ENCODE peak calls at places on chromosomes 3 and 15, in eight cellular contexts. R, Y, Q, M, O, K, F and N are unnamed samples.

GRCh38 chr3:160400048-160400630 is 689 bp downstream of the SMC4 start:
- DNase-seq in F (no peak), K (peak; percentile 34), Y (no peak), M (peak; percentile 56), Q (peak; percentile 62), R (peak; percentile 14), O (peak; percentile 28), N (peak; percentile 17)

GRCh38 chr3:59469948-59470723 is 420.3 kb upstream of the CFAP20DC start:
- DNase-seq in M (no peak), O (no peak), R (no peak), F (no peak), Y (no peak), Q (no peak), K (no peak), N (no peak)

GRCh38 chr15:70856884-70857546 is 3.1 kb upstream of the LARP6 start:
- DNase-seq in M (peak; percentile 92), O (peak; percentile 89), Q (peak; percentile 77), Y (peak; percentile 74), F (no peak), R (peak; percentile 83), K (no peak), N (peak; percentile 65)

GRCh38 chr3:43206632-43207031 is 79.7 kb upstream of the SNRK start:
- DNase-seq in M (no peak), F (no peak), Y (no peak), Q (no peak), R (no peak), K (no peak), O (no peak), N (no peak)

GRCh38 chr3:129611812-129612349 is 5.4 kb upstream of the PLXND1 start:
- DNase-seq in Q (peak; percentile 61), K (no peak), M (peak; percentile 56), F (no peak), R (no peak), Y (no peak), O (peak; percentile 52), N (no peak)

GRCh38 chr3:14539384-14540208 is 546 bp downstream of the GRIP2 start:
- DNase-seq in K (no peak), Q (peak; percentile 42), M (no peak), F (no peak), O (no peak), R (no peak), Y (no peak), N (peak; percentile 58)

GRCh38 chr3:129440648-129441190 is 695 bp downstream of the IFT122 start:
- DNase-seq in Y (no peak), M (no peak), O (no peak), Q (no peak), K (no peak), R (no peak), F (no peak), N (no peak)

GRCh38 chr3:61978460-61979419 is 394.6 kb downstream of the FEZF2 start:
- DNase-seq in F (no peak), K (no peak), O (no peak), Q (no peak), R (no peak), M (no peak), Y (no peak), N (no peak)

GRCh38 chr3:57959407-57960173 is 48.6 kb upstream of the FLNB start:
- DNase-seq in M (peak; percentile 68), F (no peak), R (no peak), Y (no peak), O (peak; percentile 68), K (no peak), Q (no peak), N (no peak)

GRCh38 chr3:45868213-45868612 is 18.1 kb upstream of the CCR9 start:
- DNase-seq in O (no peak), Q (no peak), F (no peak), R (no peak), Y (no peak), K (no peak), M (no peak), N (no peak)

GRCh38 chr15:66999601-67000000 is 65.8 kb upstream of the SMAD3 start:
- DNase-seq in Y (no peak), K (no peak), R (no peak), F (no peak), Q (no peak), M (no peak), O (no peak), N (no peak)

GRCh38 chr3:89145995-89146394 is 38.6 kb downstream of the EPHA3 start:
- DNase-seq in Q (no peak), M (peak; percentile 50), R (no peak), F (no peak), O (peak; percentile 43), K (no peak), Y (peak; percentile 1), N (peak; percentile 18)

GRCh38 chr3:41073190-41073589 is 126.1 kb upstream of the CTNNB1 start:
- DNase-seq in Y (no peak), M (no peak), Q (no peak), K (no peak), R (no peak), O (no peak), F (no peak), N (no peak)

GRCh38 chr15:33154366-33155166 is 39.9 kb downstream of the FMN1 start:
- DNase-seq in O (peak; percentile 71), F (no peak), Q (peak; percentile 32), Y (peak; percentile 50), R (peak; percentile 61), M (peak; percentile 95), K (no peak), N (peak; percentile 69)

GRCh38 chr3:53490131-53490474 is 4.3 kb upstream of the CACNA1D start:
- DNase-seq in F (no peak), K (no peak), M (no peak), Y (no peak), O (no peak), R (no peak), Q (no peak), N (no peak)

GRCh38 chr3:40901298-40901697 is 298.0 kb upstream of the CTNNB1 start:
- DNase-seq in K (no peak), Q (no peak), F (no peak), O (no peak), M (no peak), R (no peak), Y (no peak), N (no peak)

GRCh38 chr3:4981688-4982494 is 2.7 kb downstream of the BHLHE40 start:
- DNase-seq in Q (no peak), R (no peak), Y (no peak), O (no peak), F (no peak), M (peak; percentile 64), K (peak; percentile 33), N (peak; percentile 52)